ENCODE peak calls at places on chromosomes 1 and 21, in six cellular contexts. L is NCI-H2081; V is NCI-H1694; X is naive thymus-derived CD8-positive, alpha-beta T cell; M is lung; G is EL. F is an unnamed sample.

GRCh38 chr1:172938676-172939075 is 112.1 kb downstream of the TNFSF18 start:
- DNase-seq in L (no peak), V (no peak), X (no peak), M (no peak), G (no peak), F (no peak)

GRCh38 chr1:3029991-3030662 is 8.9 kb downstream of the ACTRT2 start:
- DNase-seq in L (no peak), V (no peak), X (no peak), M (no peak), G (no peak), F (no peak)

GRCh38 chr21:20253261-20253660 is 744.9 kb upstream of the NCAM2 start:
- DNase-seq in L (no peak), V (no peak), X (no peak), M (no peak), G (no peak), F (no peak)

GRCh38 chr1:224500802-224501201 is 66.2 kb upstream of the WDR26 start:
- DNase-seq in L (no peak), V (peak), X (no peak), M (no peak), G (no peak), F (no peak)

GRCh38 chr1:227887697-227888403 is 59.9 kb downstream of the WNT9A start:
- DNase-seq in L (no peak), V (no peak), X (no peak), M (peak), G (no peak), F (no peak)

GRCh38 chr1:76351655-76352054 is 277.1 kb downstream of the ST6GALNAC3 start:
- DNase-seq in L (no peak), V (no peak), X (no peak), M (no peak), G (no peak), F (no peak)

GRCh38 chr21:46515109-46515508 is 56.4 kb downstream of the DIP2A start:
- DNase-seq in L (no peak), V (no peak), X (peak), M (no peak), G (peak), F (no peak)

GRCh38 chr1:92759361-92759760 is 25.5 kb downstream of the EVI5 start:
- DNase-seq in L (no peak), V (no peak), X (no peak), M (no peak), G (peak), F (no peak)

GRCh38 chr1:229563701-229564100 is 5.2 kb upstream of the ABCB10 start:
- DNase-seq in L (no peak), V (no peak), X (no peak), M (no peak), G (no peak), F (no peak)

GRCh38 chr1:231324660-231325059 is 13.0 kb downstream of the EXOC8 start:
- DNase-seq in L (no peak), V (no peak), X (no peak), M (no peak), G (no peak), F (no peak)

GRCh38 chr1:62276791-62277190 is 42.4 kb downstream of the KANK4 start:
- DNase-seq in L (no peak), V (no peak), X (no peak), M (no peak), G (no peak), F (no peak)

GRCh38 chr21:36698160-36699025 is 522 bp upstream of the SIM2 start:
- DNase-seq in L (peak), V (no peak), X (no peak), M (no peak), G (no peak), F (no peak)

GRCh38 chr1:99820546-99820945 is 29.6 kb upstream of the AGL start:
- DNase-seq in L (no peak), V (no peak), X (peak), M (no peak), G (no peak), F (no peak)

GRCh38 chr1:7549693-7550161 is 221.4 kb upstream of the VAMP3 start:
- DNase-seq in L (no peak), V (no peak), X (no peak), M (no peak), G (peak), F (peak)

GRCh38 chr21:45543371-45543709 is 1.1 kb upstream of the SLC19A1 start:
- DNase-seq in L (no peak), V (no peak), X (no peak), M (peak), G (no peak), F (no peak)

GRCh38 chr1:175862418-175862817 is 119.0 kb upstream of the TNR start:
- DNase-seq in L (no peak), V (no peak), X (no peak), M (no peak), G (no peak), F (peak)

GRCh38 chr1:24963099-24963872 is 33.2 kb upstream of the RUNX3 start:
- DNase-seq in L (no peak), V (no peak), X (peak), M (no peak), G (no peak), F (peak)

GRCh38 chr1:41389009-41389408 is 27.8 kb downstream of the FOXO6 start:
- DNase-seq in L (no peak), V (no peak), X (no peak), M (no peak), G (no peak), F (no peak)

GRCh38 chr1:106523448-106523847 is 533.0 kb upstream of the PRMT6 start:
- DNase-seq in L (peak), V (no peak), X (no peak), M (no peak), G (no peak), F (no peak)

GRCh38 chr1:183589836-183590224 is 429 bp downstream of the NCF2 start:
- DNase-seq in L (no peak), V (no peak), X (no peak), M (no peak), G (no peak), F (no peak)

GRCh38 chr1:1591452-1591851 is 8.5 kb downstream of the FNDC10 start:
- DNase-seq in L (no peak), V (no peak), X (no peak), M (no peak), G (peak), F (no peak)

GRCh38 chr1:186617860-186618780 is 62.1 kb downstream of the PTGS2 start:
- DNase-seq in L (peak), V (no peak), X (peak), M (peak), G (peak), F (peak)

GRCh38 chr1:46134660-46135331 is 2.4 kb upstream of the PIK3R3 start:
- DNase-seq in L (peak), V (peak), X (no peak), M (peak), G (peak), F (no peak)

GRCh38 chr1:240582953-240583352 is 29.0 kb downstream of the GREM2 start:
- DNase-seq in L (no peak), V (no peak), X (no peak), M (no peak), G (peak), F (no peak)

GRCh38 chr1:201015551-201016091 is 7.9 kb downstream of the KIF21B start:
- DNase-seq in L (no peak), V (no peak), X (no peak), M (no peak), G (no peak), F (no peak)